ENCODE peak calls at places on chromosomes 4 and X, in four cellular contexts. T, A, E and I are unnamed samples.

GRCh38 chr4:88008133-88008621 is 742 bp downstream of the PKD2 start:
- DNase-seq in T (no peak), A (peak), E (peak), I (no peak)

GRCh38 chr4:7212101-7212674 is 19.9 kb downstream of the SORCS2 start:
- DNase-seq in T (no peak), A (no peak), E (no peak), I (no peak)

GRCh38 chr4:159224412-159224811 is 121.5 kb downstream of the RAPGEF2 start:
- DNase-seq in T (no peak), A (no peak), E (no peak), I (no peak)

GRCh38 chr4:144399927-144400326 is 246.0 kb upstream of the HHIP start:
- DNase-seq in T (no peak), A (no peak), E (peak), I (no peak)

GRCh38 chrX:63657821-63658220 is 127.2 kb downstream of the ARHGEF9 start:
- DNase-seq in T (no peak), A (no peak), E (peak), I (no peak)

GRCh38 chr4:117400039-117400835 is 314.9 kb upstream of the TRAM1L1 start:
- DNase-seq in T (no peak), A (no peak), E (peak), I (no peak)

GRCh38 chr4:153038493-153039311 is 102.6 kb downstream of the FHDC1 start:
- DNase-seq in T (no peak), A (no peak), E (no peak), I (no peak)

GRCh38 chr4:7397206-7398103 is 37.3 kb downstream of the PSAPL1 start:
- DNase-seq in T (peak), A (no peak), E (no peak), I (no peak)

GRCh38 chrX:70001269-70001668 is 48.5 kb downstream of the AWAT2 start:
- DNase-seq in T (no peak), A (no peak), E (no peak), I (no peak)

GRCh38 chrX:100863326-100863854 is 10.8 kb downstream of the NOX1 start:
- DNase-seq in T (no peak), A (no peak), E (no peak), I (no peak)

GRCh38 chr4:139633661-139634060 is 32.0 kb upstream of the MGST2 start:
- DNase-seq in T (no peak), A (no peak), E (peak), I (no peak)

GRCh38 chr4:159193256-159193655 is 90.4 kb downstream of the RAPGEF2 start:
- DNase-seq in T (no peak), A (no peak), E (no peak), I (no peak)